ENCODE peak calls at places on chromosomes 13 and 19, in five cellular contexts. G is NCI-H1105, K is kidney tubule cell, T is activated gamma-delta T cell treated with Interleukin-2 at 50 U/mL for 16 hours, M is kidney. C is an unnamed sample.

GRCh38 chr13:24012648-24013047 is 115.3 kb upstream of the C1QTNF9B start:
- DNase-seq in G (no peak), K (no peak), T (no peak), M (no peak), C (no peak)

GRCh38 chr13:27263438-27263837 is 7.2 kb upstream of the RASL11A start:
- DNase-seq in G (no peak), K (no peak), T (no peak), M (no peak), C (no peak)

GRCh38 chr13:109204657-109205056 is 575.2 kb downstream of the MYO16 start:
- DNase-seq in G (no peak), K (no peak), T (no peak), M (no peak), C (no peak)

GRCh38 chr13:113023694-113024430 is 54.8 kb downstream of the MCF2L start:
- DNase-seq in G (no peak), K (no peak), T (no peak), M (no peak), C (no peak)

GRCh38 chr19:41000310-41000737 is 9.2 kb downstream of the CYP2B6 start:
- DNase-seq in G (no peak), K (peak; percentile 83), T (no peak), M (no peak), C (no peak)

GRCh38 chr19:15195987-15196682 is 4.7 kb downstream of the NOTCH3 start:
- DNase-seq in G (peak; percentile 90), K (peak; percentile 76), T (no peak), M (peak; percentile 95), C (no peak)

GRCh38 chr19:5337126-5337525 is 3.5 kb downstream of the PTPRS start:
- DNase-seq in G (no peak), K (no peak), T (no peak), M (no peak), C (no peak)

GRCh38 chr13:52978989-52979388 is 49.6 kb upstream of the OLFM4 start:
- DNase-seq in G (no peak), K (no peak), T (no peak), M (no peak), C (no peak)

GRCh38 chr13:84651288-84651687 is 769.0 kb upstream of the SLITRK1 start:
- DNase-seq in G (no peak), K (peak; percentile 93), T (no peak), M (no peak), C (no peak)

GRCh38 chr13:98476106-98476505 is 100.8 kb downstream of the STK24 start:
- DNase-seq in G (no peak), K (no peak), T (peak; percentile 58), M (peak; percentile 13), C (no peak)

GRCh38 chr13:74246398-74246975 is 112.3 kb upstream of the KLF12 start:
- DNase-seq in G (no peak), K (no peak), T (no peak), M (no peak), C (no peak)

GRCh38 chr13:21898461-21898860 is 227.6 kb downstream of the FGF9 start:
- DNase-seq in G (no peak), K (no peak), T (no peak), M (no peak), C (no peak)

GRCh38 chr19:8361921-8362793 is 1.8 kb upstream of the ANGPTL4 start:
- DNase-seq in G (peak; percentile 73), K (peak; percentile 99), T (no peak), M (peak; percentile 96), C (no peak)

GRCh38 chr13:92461402-92461801 is 765.2 kb upstream of the GPC6 start:
- DNase-seq in G (no peak), K (no peak), T (no peak), M (no peak), C (no peak)

GRCh38 chr19:15241259-15241658 is 9.0 kb upstream of the EPHX3 start:
- DNase-seq in G (peak; percentile 8), K (no peak), T (no peak), M (no peak), C (no peak)

GRCh38 chr19:28234637-28235036 is 978.3 kb downstream of the UQCRFS1 start:
- DNase-seq in G (no peak), K (peak; percentile 72), T (no peak), M (no peak), C (no peak)

GRCh38 chr19:30742539-30742938 is 370.4 kb downstream of the ZNF536 start:
- DNase-seq in G (no peak), K (no peak), T (no peak), M (no peak), C (no peak)

GRCh38 chr19:351976-352625 is 7.5 kb upstream of the MIER2 start:
- DNase-seq in G (no peak), K (no peak), T (no peak), M (no peak), C (no peak)

GRCh38 chr19:14000691-14001365 is 5.3 kb downstream of the RFX1 start:
- DNase-seq in G (no peak), K (no peak), T (no peak), M (peak; percentile 76), C (no peak)

GRCh38 chr19:5057860-5058259 is 88.9 kb downstream of the KDM4B start:
- DNase-seq in G (no peak), K (no peak), T (no peak), M (no peak), C (no peak)

GRCh38 chr13:79194272-79194671 is 211.8 kb downstream of the RBM26 start:
- DNase-seq in G (no peak), K (no peak), T (peak; percentile 18), M (no peak), C (no peak)

GRCh38 chr19:12757544-12758274 is 6.1 kb downstream of the BEST2 start:
- DNase-seq in G (peak; percentile 65), K (peak; percentile 74), T (peak; percentile 40), M (peak; percentile 89), C (peak; percentile 35)

GRCh38 chr19:31177230-31177629 is 172.0 kb downstream of the TSHZ3 start:
- DNase-seq in G (no peak), K (no peak), T (no peak), M (no peak), C (no peak)

GRCh38 chr19:49436381-49437017 is 4.8 kb downstream of the SLC17A7 start:
- DNase-seq in G (no peak), K (no peak), T (no peak), M (no peak), C (no peak)

GRCh38 chr19:7848779-7849457 is 18.9 kb downstream of the EVI5L start:
- DNase-seq in G (no peak), K (no peak), T (no peak), M (peak; percentile 75), C (no peak)

GRCh38 chr19:31885280-31885853 is 460.0 kb upstream of the ZNF507 start:
- DNase-seq in G (no peak), K (no peak), T (no peak), M (no peak), C (no peak)

GRCh38 chr13:43170497-43170896 is 147.1 kb downstream of the DNAJC15 start:
- DNase-seq in G (no peak), K (no peak), T (no peak), M (no peak), C (no peak)

GRCh38 chr13:43279696-43280095 is 256.3 kb downstream of the DNAJC15 start:
- DNase-seq in G (no peak), K (no peak), T (no peak), M (no peak), C (no peak)

GRCh38 chr19:30174357-30174645 is 197.9 kb upstream of the ZNF536 start:
- DNase-seq in G (no peak), K (no peak), T (no peak), M (no peak), C (no peak)

GRCh38 chr19:18294467-18294864 is 13.0 kb upstream of the JUND start:
- DNase-seq in G (peak; percentile 14), K (peak; percentile 39), T (peak; percentile 92), M (peak; percentile 91), C (peak; percentile 77)

GRCh38 chr13:79673310-79673992 is 192.5 kb downstream of the NDFIP2 start:
- DNase-seq in G (no peak), K (no peak), T (no peak), M (no peak), C (no peak)

GRCh38 chr13:46559272-46559805 is 6.4 kb downstream of the LRCH1 start:
- DNase-seq in G (no peak), K (no peak), T (no peak), M (no peak), C (no peak)

GRCh38 chr19:58557253-58558065 is 952 bp downstream of the UBE2M start:
- DNase-seq in G (no peak), K (no peak), T (no peak), M (peak; percentile 73), C (no peak)

GRCh38 chr13:100203696-100204367 is 114.9 kb downstream of the PCCA start:
- DNase-seq in G (no peak), K (peak; percentile 74), T (no peak), M (no peak), C (no peak)

GRCh38 chr13:106374631-106375030 is 160.8 kb downstream of the EFNB2 start:
- DNase-seq in G (no peak), K (no peak), T (no peak), M (no peak), C (no peak)

GRCh38 chr19:29245221-29245620 is 32.3 kb upstream of the UQCRFS1 start:
- DNase-seq in G (peak; percentile 83), K (no peak), T (no peak), M (no peak), C (no peak)

GRCh38 chr13:82458169-82458568 is 1424.1 kb downstream of the SLITRK1 start:
- DNase-seq in G (no peak), K (no peak), T (no peak), M (peak; percentile 41), C (no peak)

GRCh38 chr19:4379383-4380253 is 20.7 kb downstream of the SH3GL1 start:
- DNase-seq in G (peak; percentile 27), K (peak; percentile 99), T (no peak), M (peak; percentile 95), C (no peak)

GRCh38 chr19:16340092-16340491 is 15.5 kb downstream of the KLF2 start:
- DNase-seq in G (no peak), K (no peak), T (no peak), M (no peak), C (no peak)